ENCODE peak calls at places on chromosomes 5 and 9, in six cellular contexts. One of them, this sample, is unnamed.

GRCh38 chr9:133995012-133995896 is 3.1 kb upstream of the VAV2 start:
- DNase-seq in uterus: no peak
- DNase-seq in A549: peak; percentile 72
- DNase-seq in tibial nerve: no peak
- DNase-seq in breast epithelium: no peak
- DNase-seq in stomach: no peak
- DNase-seq in this sample: no peak

GRCh38 chr9:125472926-125473701 is 211.5 kb downstream of the GAPVD1 start:
- DNase-seq in uterus: peak; percentile 58
- DNase-seq in A549: no peak
- DNase-seq in tibial nerve: no peak
- DNase-seq in breast epithelium: no peak
- DNase-seq in stomach: no peak
- DNase-seq in this sample: no peak

GRCh38 chr5:22615964-22616363 is 237.2 kb downstream of the CDH12 start:
- DNase-seq in uterus: no peak
- DNase-seq in A549: no peak
- DNase-seq in tibial nerve: no peak
- DNase-seq in breast epithelium: no peak
- DNase-seq in stomach: no peak
- DNase-seq in this sample: no peak

GRCh38 chr5:73135429-73136276 is 15.3 kb downstream of the TMEM171 start:
- DNase-seq in uterus: no peak
- DNase-seq in A549: peak; percentile 40
- DNase-seq in tibial nerve: no peak
- DNase-seq in breast epithelium: no peak
- DNase-seq in stomach: no peak
- DNase-seq in this sample: no peak

GRCh38 chr9:134652291-134653225 is 11.0 kb downstream of the COL5A1 start:
- DNase-seq in uterus: no peak
- DNase-seq in A549: no peak
- DNase-seq in tibial nerve: no peak
- DNase-seq in breast epithelium: no peak
- DNase-seq in stomach: no peak
- DNase-seq in this sample: no peak

GRCh38 chr5:125289606-125290005 is 543.2 kb upstream of the ZNF608 start:
- DNase-seq in uterus: no peak
- DNase-seq in A549: no peak
- DNase-seq in tibial nerve: no peak
- DNase-seq in breast epithelium: no peak
- DNase-seq in stomach: no peak
- DNase-seq in this sample: no peak

GRCh38 chr5:91074615-91075014 is 308.5 kb downstream of the ARRDC3 start:
- DNase-seq in uterus: no peak
- DNase-seq in A549: no peak
- DNase-seq in tibial nerve: no peak
- DNase-seq in breast epithelium: no peak
- DNase-seq in stomach: no peak
- DNase-seq in this sample: no peak

GRCh38 chr9:26789959-26790358 is 102.6 kb downstream of the CAAP1 start:
- DNase-seq in uterus: no peak
- DNase-seq in A549: no peak
- DNase-seq in tibial nerve: no peak
- DNase-seq in breast epithelium: no peak
- DNase-seq in stomach: no peak
- DNase-seq in this sample: no peak

GRCh38 chr9:38024036-38024681 is 44.9 kb downstream of the SHB start:
- DNase-seq in uterus: peak; percentile 81
- DNase-seq in A549: no peak
- DNase-seq in tibial nerve: peak; percentile 64
- DNase-seq in breast epithelium: peak; percentile 62
- DNase-seq in stomach: no peak
- DNase-seq in this sample: no peak

GRCh38 chr5:179260324-179261070 is 84.8 kb downstream of the ADAMTS2 start:
- DNase-seq in uterus: peak; percentile 11
- DNase-seq in A549: no peak
- DNase-seq in tibial nerve: no peak
- DNase-seq in breast epithelium: peak; percentile 44
- DNase-seq in stomach: peak; percentile 19
- DNase-seq in this sample: peak; percentile 83

GRCh38 chr9:124774131-124774978 is 2.6 kb upstream of the OLFML2A start:
- DNase-seq in uterus: peak; percentile 88
- DNase-seq in A549: peak; percentile 88
- DNase-seq in tibial nerve: peak; percentile 77
- DNase-seq in breast epithelium: peak; percentile 79
- DNase-seq in stomach: peak; percentile 86
- DNase-seq in this sample: peak; percentile 76

GRCh38 chr5:112878760-112879159 is 17.7 kb downstream of the SRP19 start:
- DNase-seq in uterus: no peak
- DNase-seq in A549: no peak
- DNase-seq in tibial nerve: no peak
- DNase-seq in breast epithelium: no peak
- DNase-seq in stomach: no peak
- DNase-seq in this sample: no peak

GRCh38 chr5:165029471-165029870 is 1524.1 kb downstream of the MAT2B start:
- DNase-seq in uterus: no peak
- DNase-seq in A549: no peak
- DNase-seq in tibial nerve: no peak
- DNase-seq in breast epithelium: no peak
- DNase-seq in stomach: no peak
- DNase-seq in this sample: no peak
- TF ChIP-seq CTCF in uterus: no peak
- TF ChIP-seq CTCF in A549: no peak
- TF ChIP-seq CTCF in tibial nerve: no peak
- TF ChIP-seq CTCF in breast epithelium: no peak
- TF ChIP-seq CTCF in stomach: no peak
- TF ChIP-seq CTCF in this sample: no peak

DNA sequence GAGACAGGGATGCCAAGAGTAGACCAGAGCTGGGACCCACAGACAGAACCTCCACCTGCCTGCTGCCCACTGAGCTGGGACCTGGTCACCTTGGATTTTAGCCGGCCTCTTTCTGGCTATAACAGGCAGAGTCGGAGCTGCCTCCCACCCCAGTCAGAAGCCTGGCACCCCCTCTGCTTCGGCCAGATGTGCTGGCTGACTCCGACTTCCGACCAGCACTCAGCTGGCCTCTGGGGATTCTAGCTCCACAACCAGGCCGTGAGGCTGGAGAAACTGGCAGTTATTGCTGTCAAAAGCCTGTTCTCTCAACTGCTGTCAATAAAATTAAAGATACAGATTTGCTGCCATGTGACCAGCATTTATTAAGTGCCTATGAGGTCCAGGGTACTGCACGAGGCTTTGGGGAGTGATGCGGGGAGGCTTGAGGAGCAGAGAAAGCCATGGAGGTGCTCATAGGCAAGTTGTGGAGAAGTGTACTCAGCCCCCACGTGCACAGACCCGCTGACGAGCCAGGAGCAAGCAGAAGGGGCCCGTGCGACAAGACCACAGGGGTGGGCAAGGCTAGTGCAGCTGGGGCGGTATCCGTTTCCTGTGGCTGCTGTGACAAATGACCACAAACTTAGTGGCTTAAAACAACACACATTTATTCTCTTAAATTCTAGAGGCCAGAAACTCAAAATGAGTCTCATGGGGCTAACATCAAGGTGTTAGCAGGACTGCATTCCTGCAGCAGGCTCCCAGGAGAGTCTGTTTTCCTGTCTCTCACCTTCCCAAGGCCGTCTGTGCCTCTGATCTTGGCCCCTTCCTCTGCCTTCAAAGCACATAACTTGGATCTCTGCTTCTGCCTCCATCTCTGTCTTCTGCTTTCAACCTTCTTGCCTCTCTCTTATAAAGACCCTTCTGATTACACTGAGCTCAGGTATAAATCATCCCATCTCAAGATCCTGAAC is 13.1 kb downstream of the GFI1B start:
- DNase-seq in uterus: no peak
- DNase-seq in A549: no peak
- DNase-seq in tibial nerve: no peak
- DNase-seq in breast epithelium: no peak
- DNase-seq in stomach: no peak
- DNase-seq in this sample: no peak
- TF ChIP-seq POLR2A in uterus: no peak
- TF ChIP-seq POLR2A in A549: no peak
- TF ChIP-seq POLR2A in tibial nerve: no peak
- TF ChIP-seq POLR2A in breast epithelium: no peak
- TF ChIP-seq POLR2A in stomach: no peak
- TF ChIP-seq POLR2A in this sample: no peak

GRCh38 chr9:120868339-120868675 is 8.7 kb downstream of the PHF19 start:
- DNase-seq in uterus: no peak
- DNase-seq in A549: no peak
- DNase-seq in tibial nerve: no peak
- DNase-seq in breast epithelium: no peak
- DNase-seq in stomach: no peak
- DNase-seq in this sample: no peak
- TF ChIP-seq CTCF in uterus: no peak
- TF ChIP-seq CTCF in A549: no peak
- TF ChIP-seq CTCF in tibial nerve: no peak
- TF ChIP-seq CTCF in breast epithelium: no peak
- TF ChIP-seq CTCF in stomach: no peak
- TF ChIP-seq CTCF in this sample: no peak

GRCh38 chr5:35856186-35857003 is at the start of gene IL7R:
- DNase-seq in uterus: no peak
- DNase-seq in A549: no peak
- DNase-seq in tibial nerve: no peak
- DNase-seq in breast epithelium: no peak
- DNase-seq in stomach: no peak
- DNase-seq in this sample: no peak
- TF ChIP-seq POLR2A in uterus: no peak
- TF ChIP-seq POLR2A in A549: no peak
- TF ChIP-seq POLR2A in tibial nerve: no peak
- TF ChIP-seq POLR2A in breast epithelium: no peak
- TF ChIP-seq POLR2A in stomach: no peak
- TF ChIP-seq POLR2A in this sample: no peak

GRCh38 chr5:106459541-106459940 is 1211.2 kb downstream of the EFNA5 start:
- DNase-seq in uterus: no peak
- DNase-seq in A549: no peak
- DNase-seq in tibial nerve: no peak
- DNase-seq in breast epithelium: no peak
- DNase-seq in stomach: no peak
- DNase-seq in this sample: no peak

GRCh38 chr5:106451998-106452397 is 1218.7 kb downstream of the EFNA5 start:
- DNase-seq in uterus: no peak
- DNase-seq in A549: no peak
- DNase-seq in tibial nerve: no peak
- DNase-seq in breast epithelium: no peak
- DNase-seq in stomach: no peak
- DNase-seq in this sample: no peak

GRCh38 chr5:106454050-106454449 is 1216.7 kb downstream of the EFNA5 start:
- DNase-seq in uterus: no peak
- DNase-seq in A549: no peak
- DNase-seq in tibial nerve: no peak
- DNase-seq in breast epithelium: no peak
- DNase-seq in stomach: no peak
- DNase-seq in this sample: no peak

GRCh38 chr5:106454651-106455415 is 1215.9 kb downstream of the EFNA5 start:
- DNase-seq in uterus: no peak
- DNase-seq in A549: no peak
- DNase-seq in tibial nerve: no peak
- DNase-seq in breast epithelium: no peak
- DNase-seq in stomach: no peak
- DNase-seq in this sample: no peak
- TF ChIP-seq CTCF in uterus: no peak
- TF ChIP-seq CTCF in A549: peak; percentile 14
- TF ChIP-seq CTCF in tibial nerve: no peak
- TF ChIP-seq CTCF in breast epithelium: no peak
- TF ChIP-seq CTCF in stomach: no peak
- TF ChIP-seq CTCF in this sample: no peak

DNA sequence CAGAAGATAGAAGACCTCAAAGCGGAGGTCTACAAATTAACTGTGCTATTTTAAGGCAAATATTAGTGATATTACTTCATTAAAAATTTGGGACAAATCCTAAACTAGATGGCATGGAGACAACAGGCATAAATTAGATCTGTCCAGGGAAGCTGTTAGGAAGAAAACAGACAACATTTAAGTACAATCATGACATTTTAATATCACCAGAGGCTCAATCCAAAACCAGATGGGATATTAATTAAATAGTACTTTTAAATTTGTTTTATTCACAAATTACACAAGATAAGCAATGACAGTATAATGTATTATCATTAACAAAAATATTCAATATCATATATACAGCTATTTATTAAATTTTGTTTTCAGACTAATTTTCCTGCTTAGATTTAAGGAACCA is 161.1 kb downstream of the AP3B1 start:
- DNase-seq in uterus: no peak
- DNase-seq in A549: no peak
- DNase-seq in tibial nerve: no peak
- DNase-seq in breast epithelium: no peak
- DNase-seq in stomach: no peak
- DNase-seq in this sample: no peak
- TF ChIP-seq POLR2A in uterus: no peak
- TF ChIP-seq POLR2A in A549: no peak
- TF ChIP-seq POLR2A in tibial nerve: no peak
- TF ChIP-seq POLR2A in breast epithelium: no peak
- TF ChIP-seq POLR2A in stomach: no peak
- TF ChIP-seq POLR2A in this sample: no peak

DNA sequence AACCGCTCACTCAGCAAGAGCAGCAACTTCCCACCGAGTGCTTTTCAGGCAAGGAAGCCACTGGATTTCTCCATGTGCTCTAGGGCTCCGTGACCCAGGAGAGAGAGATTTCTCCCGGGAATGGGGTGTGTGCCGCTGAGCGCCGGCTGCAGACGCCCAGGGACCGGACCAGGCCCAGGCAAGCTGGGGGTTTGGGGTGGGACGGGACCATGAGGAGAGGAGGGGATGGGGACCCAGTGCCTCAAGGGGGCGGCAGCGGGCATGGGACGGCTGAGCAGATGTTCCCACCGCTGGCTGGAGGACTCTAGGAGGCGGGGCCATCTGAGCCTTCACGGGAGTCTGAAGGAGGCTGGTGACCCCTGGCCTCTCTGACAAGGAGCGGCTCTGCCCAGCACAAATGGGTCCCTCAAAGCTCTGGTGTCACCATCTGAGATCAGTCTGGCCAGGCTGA is 8.5 kb downstream of the LCN9 start:
- DNase-seq in uterus: no peak
- DNase-seq in A549: no peak
- DNase-seq in tibial nerve: no peak
- DNase-seq in breast epithelium: no peak
- DNase-seq in stomach: no peak
- DNase-seq in this sample: no peak
- TF ChIP-seq CTCF in uterus: no peak
- TF ChIP-seq CTCF in A549: no peak
- TF ChIP-seq CTCF in tibial nerve: no peak
- TF ChIP-seq CTCF in breast epithelium: no peak
- TF ChIP-seq CTCF in stomach: no peak
- TF ChIP-seq CTCF in this sample: no peak